ENCODE peak calls at places on chromosome 18, in nine cellular contexts. V is stromal cell of bone marrow; L is AG08396; D is SK-MEL-5; N is NCI-H1105; W is NCI-H748 treated with DMSO at 0.1 percent for 48 hours; C is stimulated activated CD4-positive, alpha-beta T cell treated with anti-CD3 and anti-CD28 coated beads, TNF-alpha, amount 100 ng/mL, for 4 hours; Y is pons; K is lower lobe of right lung. X is an unnamed sample.

GRCh38 chr18:74310411-74310810 is 5.2 kb upstream of the C18orf63 start:
- DNase-seq in V (peak), L (peak), D (peak), N (no peak), W (no peak), C (no peak), Y (peak), K (no peak), X (no peak)

GRCh38 chr18:39838831-39839230 is 2116.2 kb upstream of the PIK3C3 start:
- DNase-seq in V (no peak), L (no peak), D (no peak), N (no peak), W (no peak), C (no peak), Y (no peak), K (no peak), X (no peak)

GRCh38 chr18:31490387-31490786 is 7.6 kb upstream of the DSG2 start:
- DNase-seq in V (no peak), L (no peak), D (no peak), N (no peak), W (no peak), C (no peak), Y (no peak), K (no peak), X (no peak)

GRCh38 chr18:46497129-46497528 is 159.9 kb downstream of the LOXHD1 start:
- DNase-seq in V (no peak), L (no peak), D (peak), N (no peak), W (no peak), C (no peak), Y (no peak), K (no peak), X (peak)

GRCh38 chr18:32881009-32881408 is 108.2 kb upstream of the KLHL14 start:
- DNase-seq in V (no peak), L (no peak), D (no peak), N (no peak), W (peak), C (no peak), Y (no peak), K (no peak), X (no peak)

GRCh38 chr18:38790303-38790702 is 1224.7 kb upstream of the CELF4 start:
- DNase-seq in V (no peak), L (no peak), D (peak), N (no peak), W (no peak), C (no peak), Y (no peak), K (no peak), X (no peak)

GRCh38 chr18:42338683-42339082 is 383.6 kb downstream of the PIK3C3 start:
- DNase-seq in V (no peak), L (no peak), D (no peak), N (no peak), W (no peak), C (no peak), Y (no peak), K (no peak), X (peak)

GRCh38 chr18:8625693-8626092 is 16.5 kb downstream of the RAB12 start:
- DNase-seq in V (no peak), L (no peak), D (no peak), N (no peak), W (peak), C (no peak), Y (no peak), K (no peak), X (no peak)

GRCh38 chr18:74290831-74291770 is 662 bp downstream of the CYB5A start:
- DNase-seq in V (no peak), L (no peak), D (no peak), N (peak), W (peak), C (no peak), Y (no peak), K (peak), X (no peak)

GRCh38 chr18:54278615-54279014 is 9.3 kb downstream of the POLI start:
- DNase-seq in V (no peak), L (no peak), D (no peak), N (no peak), W (no peak), C (no peak), Y (no peak), K (no peak), X (no peak)

GRCh38 chr18:48278081-48278480 is 131.1 kb downstream of the ZBTB7C start:
- DNase-seq in V (no peak), L (no peak), D (no peak), N (no peak), W (no peak), C (no peak), Y (no peak), K (no peak), X (no peak)

GRCh38 chr18:22346968-22347611 is 70.6 kb downstream of the CTAGE1 start:
- DNase-seq in V (no peak), L (no peak), D (no peak), N (no peak), W (no peak), C (no peak), Y (no peak), K (peak), X (peak)

GRCh38 chr18:10565835-10566234 is 40.0 kb downstream of the NAPG start:
- DNase-seq in V (no peak), L (no peak), D (no peak), N (no peak), W (no peak), C (no peak), Y (no peak), K (no peak), X (no peak)

GRCh38 chr18:50187659-50188058 is 7.3 kb downstream of the MYO5B start:
- DNase-seq in V (no peak), L (no peak), D (no peak), N (no peak), W (no peak), C (no peak), Y (no peak), K (no peak), X (no peak)

GRCh38 chr18:6653880-6654279 is 75.6 kb upstream of the ARHGAP28 start:
- DNase-seq in V (no peak), L (no peak), D (no peak), N (no peak), W (no peak), C (no peak), Y (no peak), K (no peak), X (no peak)

GRCh38 chr18:58662118-58662517 is 9.1 kb upstream of the MALT1 start:
- DNase-seq in V (no peak), L (no peak), D (no peak), N (no peak), W (no peak), C (no peak), Y (no peak), K (no peak), X (no peak)

GRCh38 chr18:58671941-58672565 is 788 bp downstream of the MALT1 start:
- DNase-seq in V (no peak), L (peak), D (peak), N (peak), W (no peak), C (no peak), Y (peak), K (peak), X (peak)

GRCh38 chr18:12283256-12283655 is 24.8 kb upstream of the TUBB6 start:
- DNase-seq in V (no peak), L (no peak), D (peak), N (no peak), W (no peak), C (no peak), Y (no peak), K (no peak), X (no peak)

GRCh38 chr18:21194871-21195771 is 46.9 kb upstream of the GREB1L start:
- DNase-seq in V (peak), L (no peak), D (peak), N (peak), W (peak), C (no peak), Y (peak), K (no peak), X (no peak)

GRCh38 chr18:33020877-33021276 is 248.1 kb upstream of the KLHL14 start:
- DNase-seq in V (no peak), L (no peak), D (peak), N (no peak), W (no peak), C (no peak), Y (no peak), K (no peak), X (no peak)

GRCh38 chr18:37335337-37335736 is 230.3 kb downstream of the CELF4 start:
- DNase-seq in V (no peak), L (peak), D (no peak), N (no peak), W (no peak), C (no peak), Y (no peak), K (no peak), X (no peak)

GRCh38 chr18:55781481-55781957 is 193.5 kb upstream of the TCF4 start:
- DNase-seq in V (peak), L (peak), D (peak), N (peak), W (peak), C (no peak), Y (peak), K (no peak), X (peak)

GRCh38 chr18:3380384-3380961 is 69.5 kb upstream of the TGIF1 start:
- DNase-seq in V (peak), L (no peak), D (peak), N (no peak), W (no peak), C (no peak), Y (no peak), K (no peak), X (no peak)

GRCh38 chr18:55491606-55492005 is 96.4 kb downstream of the TCF4 start:
- DNase-seq in V (no peak), L (no peak), D (no peak), N (no peak), W (no peak), C (no peak), Y (no peak), K (no peak), X (no peak)

GRCh38 chr18:23828426-23828825 is 139.2 kb downstream of the LAMA3 start:
- DNase-seq in V (peak), L (no peak), D (peak), N (no peak), W (no peak), C (no peak), Y (no peak), K (no peak), X (no peak)

GRCh38 chr18:75869197-75869596 is 441.7 kb upstream of the SMIM21 start:
- DNase-seq in V (no peak), L (no peak), D (no peak), N (no peak), W (no peak), C (no peak), Y (no peak), K (no peak), X (no peak)

GRCh38 chr18:32847719-32848118 is 74.9 kb upstream of the KLHL14 start:
- DNase-seq in V (no peak), L (no peak), D (peak), N (no peak), W (no peak), C (no peak), Y (no peak), K (no peak), X (no peak)

GRCh38 chr18:50203801-50204604 is 9.1 kb upstream of the MYO5B start:
- DNase-seq in V (no peak), L (peak), D (peak), N (peak), W (peak), C (no peak), Y (peak), K (peak), X (peak)

GRCh38 chr18:1104265-1104792 is 199.7 kb downstream of the ADCYAP1 start:
- DNase-seq in V (peak), L (no peak), D (no peak), N (no peak), W (no peak), C (no peak), Y (no peak), K (no peak), X (no peak)

GRCh38 chr18:24267878-24268277 is 129.0 kb downstream of the CABYR start:
- DNase-seq in V (no peak), L (no peak), D (no peak), N (no peak), W (no peak), C (no peak), Y (no peak), K (no peak), X (no peak)

GRCh38 chr18:63099848-63100625 is 219.5 kb downstream of the BCL2 start:
- DNase-seq in V (no peak), L (no peak), D (no peak), N (no peak), W (no peak), C (no peak), Y (no peak), K (no peak), X (no peak)

GRCh38 chr18:57231846-57232245 is 85.0 kb downstream of the BOD1L2 start:
- DNase-seq in V (no peak), L (no peak), D (no peak), N (no peak), W (no peak), C (no peak), Y (peak), K (no peak), X (no peak)

GRCh38 chr18:29161429-29161828 is 984.5 kb upstream of the CDH2 start:
- DNase-seq in V (no peak), L (no peak), D (no peak), N (no peak), W (no peak), C (no peak), Y (no peak), K (no peak), X (no peak)

GRCh38 chr18:10057808-10058791 is 144.3 kb downstream of the VAPA start:
- DNase-seq in V (peak), L (no peak), D (no peak), N (no peak), W (no peak), C (no peak), Y (peak), K (no peak), X (no peak)

GRCh38 chr18:48910972-48911545 is 39.7 kb downstream of the SMAD7 start:
- DNase-seq in V (no peak), L (no peak), D (no peak), N (no peak), W (no peak), C (no peak), Y (no peak), K (no peak), X (no peak)

GRCh38 chr18:9482790-9483189 is 7.5 kb downstream of the RALBP1 start:
- DNase-seq in V (no peak), L (no peak), D (no peak), N (no peak), W (no peak), C (no peak), Y (no peak), K (no peak), X (no peak)

GRCh38 chr18:6949800-6950586 is 167.6 kb downstream of the LAMA1 start:
- DNase-seq in V (no peak), L (no peak), D (no peak), N (no peak), W (no peak), C (no peak), Y (no peak), K (no peak), X (no peak)

GRCh38 chr18:61892683-61893303 is at the start of gene RNF152:
- DNase-seq in V (no peak), L (peak), D (no peak), N (peak), W (peak), C (peak), Y (no peak), K (no peak), X (peak)

GRCh38 chr18:34153711-34154110 is 71.0 kb downstream of the NOL4 start:
- DNase-seq in V (peak), L (no peak), D (peak), N (no peak), W (peak), C (no peak), Y (no peak), K (no peak), X (no peak)

GRCh38 chr18:77173274-77174030 is 40.9 kb upstream of the MBP start:
- DNase-seq in V (no peak), L (no peak), D (no peak), N (no peak), W (no peak), C (no peak), Y (no peak), K (no peak), X (no peak)

X was measured in HAP-1.